ENCODE peak calls at places on chromosomes 5 and 9, in four cellular contexts. X, M, S and H are unnamed samples.

GRCh38 chr5:74424162-74424868 is 216.2 kb downstream of the ENC1 start:
- DNase-seq in X (no peak), M (no peak), S (no peak), H (no peak)

GRCh38 chr9:129595323-129595741 is 25.6 kb downstream of the C9orf50 start:
- DNase-seq in X (no peak), M (no peak), S (no peak), H (no peak)

GRCh38 chr5:111231053-111231586 is 6.9 kb downstream of the CAMK4 start:
- DNase-seq in X (no peak), M (no peak), S (no peak), H (no peak)

GRCh38 chr9:118990949-118991348 is 378.3 kb downstream of the BRINP1 start:
- DNase-seq in X (no peak), M (no peak), S (no peak), H (no peak)

GRCh38 chr9:111852291-111852690 is 44.3 kb upstream of the UGCG start:
- DNase-seq in X (no peak), M (no peak), S (no peak), H (no peak)

GRCh38 chr5:180135128-180135955 is 63.8 kb upstream of the RNF130 start:
- DNase-seq in X (peak), M (no peak), S (no peak), H (no peak)

GRCh38 chr5:14036514-14036913 is 92.0 kb upstream of the DNAH5 start:
- DNase-seq in X (no peak), M (no peak), S (no peak), H (no peak)

GRCh38 chr5:41414598-41414997 is 95.8 kb downstream of the PLCXD3 start:
- DNase-seq in X (no peak), M (peak), S (no peak), H (no peak)

GRCh38 chr5:105931782-105932489 is 1738.8 kb downstream of the EFNA5 start:
- DNase-seq in X (no peak), M (no peak), S (no peak), H (no peak)

GRCh38 chr5:175517824-175518450 is 39.6 kb downstream of the SFXN1 start:
- DNase-seq in X (no peak), M (no peak), S (no peak), H (peak)

GRCh38 chr5:139633295-139634027 is 14.7 kb upstream of the CXXC5 start:
- DNase-seq in X (no peak), M (peak), S (no peak), H (peak)

GRCh38 chr9:90991953-90992352 is 190.3 kb downstream of the SYK start:
- DNase-seq in X (no peak), M (no peak), S (no peak), H (no peak)

GRCh38 chr5:134227259-134227658 is 1.4 kb upstream of the PPP2CA start:
- DNase-seq in X (no peak), M (no peak), S (no peak), H (peak)

GRCh38 chr5:127634007-127634406 is 14.9 kb upstream of the CTXN3 start:
- DNase-seq in X (no peak), M (no peak), S (no peak), H (no peak)

GRCh38 chr5:106894964-106895363 is 775.8 kb downstream of the EFNA5 start:
- DNase-seq in X (no peak), M (no peak), S (no peak), H (no peak)

GRCh38 chr9:83623634-83623991 is 670 bp downstream of the IDNK start:
- DNase-seq in X (no peak), M (no peak), S (no peak), H (peak)

GRCh38 chr5:89350684-89351083 is 467.7 kb upstream of the MEF2C start:
- DNase-seq in X (no peak), M (no peak), S (no peak), H (no peak)

GRCh38 chr5:132215329-132215728 is 12.3 kb downstream of the P4HA2 start:
- DNase-seq in X (peak), M (peak), S (no peak), H (no peak)

GRCh38 chr9:134564431-134565170 is 77.0 kb upstream of the COL5A1 start:
- DNase-seq in X (peak), M (peak), S (no peak), H (no peak)

GRCh38 chr9:89739531-89740315 is 134.9 kb downstream of the GADD45G start:
- DNase-seq in X (no peak), M (no peak), S (no peak), H (no peak)

GRCh38 chr5:170552486-170553122 is 48.8 kb downstream of the KCNIP1 start:
- DNase-seq in X (no peak), M (peak), S (no peak), H (no peak)

GRCh38 chr9:104232781-104233341 is 138.8 kb downstream of the SMC2 start:
- DNase-seq in X (no peak), M (no peak), S (no peak), H (no peak)

GRCh38 chr9:119284587-119285337 is 84.5 kb downstream of the BRINP1 start:
- DNase-seq in X (no peak), M (no peak), S (no peak), H (no peak)

GRCh38 chr9:9112001-9112725 is 1312.6 kb upstream of the DMAC1 start:
- DNase-seq in X (no peak), M (no peak), S (no peak), H (no peak)

GRCh38 chr9:16071400-16071799 is 518.6 kb downstream of the CCDC171 start:
- DNase-seq in X (no peak), M (no peak), S (no peak), H (no peak)

GRCh38 chr9:93096131-93096802 is at the start of gene CARD19:
- DNase-seq in X (no peak), M (peak), S (no peak), H (peak)

GRCh38 chr9:116190997-116191396 is 37.4 kb downstream of the PAPPA start:
- DNase-seq in X (no peak), M (no peak), S (no peak), H (peak)

GRCh38 chr5:77006124-77006523 is 24.1 kb upstream of the AGGF1 start:
- DNase-seq in X (no peak), M (no peak), S (no peak), H (no peak)

GRCh38 chr9:110650261-110650660 is 18.3 kb upstream of the MUSK start:
- DNase-seq in X (no peak), M (no peak), S (no peak), H (no peak)

GRCh38 chr9:4936823-4937222 is 48.2 kb upstream of the JAK2 start:
- DNase-seq in X (no peak), M (no peak), S (no peak), H (no peak)

DNA sequence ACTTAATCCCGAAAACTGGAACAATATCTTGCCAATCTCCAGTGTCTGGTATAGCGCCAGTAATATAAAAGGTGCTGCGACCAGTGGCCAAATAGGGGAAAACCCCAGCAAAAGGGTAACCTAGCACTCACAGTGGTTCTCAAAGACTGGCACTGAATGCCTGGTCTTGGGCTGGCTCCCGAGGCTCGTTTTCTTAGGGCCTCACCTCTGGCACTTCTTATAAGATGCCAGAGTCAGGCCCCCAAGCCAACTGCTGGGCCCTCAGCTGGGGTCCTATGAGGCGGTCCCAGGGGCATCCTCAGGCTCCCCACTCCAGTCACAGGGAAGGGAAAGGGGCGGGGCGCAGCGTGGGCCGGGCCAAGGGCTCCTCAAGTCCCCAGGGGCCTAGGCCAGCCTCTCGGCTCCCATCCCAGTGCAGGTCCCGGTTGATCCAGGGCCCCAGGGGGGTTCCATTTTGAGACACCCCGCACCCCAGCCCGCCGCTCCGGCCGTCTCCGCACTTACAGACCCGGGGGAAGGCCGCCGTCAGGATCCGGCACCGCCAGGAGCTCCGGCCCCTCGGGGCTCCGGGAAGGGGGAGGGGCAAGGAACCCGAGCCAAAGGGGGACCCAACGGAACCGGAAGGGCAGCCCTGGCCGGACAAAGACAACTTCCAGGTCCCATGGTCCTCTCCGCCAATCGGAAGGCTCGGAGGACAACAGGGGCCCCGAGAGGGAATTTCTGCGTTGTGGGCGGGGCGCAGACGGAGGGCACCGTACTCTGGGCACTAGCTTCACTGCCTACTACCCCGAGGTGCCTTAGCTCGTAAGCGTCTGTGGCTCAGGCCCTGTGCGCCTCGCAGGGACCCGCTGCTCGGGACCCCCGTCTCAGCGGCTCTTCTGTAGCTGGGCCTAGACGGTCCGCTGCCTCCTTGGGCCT is at the start of gene ZBTB26:
- DNase-seq in X (peak), M (peak), S (peak), H (peak)
- TF ChIP-seq POLR2A in X (no peak), M (peak), S (peak), H (peak)

DNA sequence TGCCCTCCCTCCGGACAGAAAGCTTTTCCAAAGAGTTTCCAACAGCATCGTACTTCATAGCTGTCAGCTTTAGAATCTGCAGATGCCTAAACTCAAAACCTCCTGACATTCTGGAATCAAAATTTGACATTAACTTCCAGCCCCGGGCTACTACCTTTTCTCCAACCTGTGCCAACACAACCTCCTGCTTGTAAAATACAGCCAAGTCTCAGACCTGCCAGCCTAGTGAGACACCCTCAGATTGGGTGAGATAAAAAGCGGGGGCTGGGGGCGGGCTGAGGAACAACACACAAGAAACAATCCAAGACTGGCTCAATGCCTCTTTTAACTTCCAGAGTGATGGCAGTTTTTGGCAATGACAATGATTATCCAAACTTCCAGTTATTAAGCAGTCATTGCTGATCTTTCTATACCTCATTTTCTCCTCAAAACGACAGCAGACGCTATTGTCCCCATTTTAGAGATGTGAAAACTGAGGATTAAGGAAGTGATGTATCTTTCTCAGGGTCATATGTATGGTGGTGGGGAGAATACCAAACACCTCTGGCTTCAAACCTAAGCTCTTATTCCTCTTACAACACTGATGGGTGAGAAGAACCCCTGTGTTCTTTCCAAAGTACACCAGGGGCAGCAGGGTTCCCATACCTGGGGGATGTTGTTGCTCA is 1.2 kb downstream of the TNC start:
- DNase-seq in X (no peak), M (no peak), S (no peak), H (no peak)
- TF ChIP-seq POLR2A in X (no peak), M (no peak), S (no peak), H (no peak)

GRCh38 chr5:177301503-177302165 is 1.9 kb downstream of the RAB24 start:
- DNase-seq in X (no peak), M (peak), S (no peak), H (no peak)

GRCh38 chr5:177300236-177300880 is 3.2 kb downstream of the RAB24 start:
- DNase-seq in X (no peak), M (peak), S (no peak), H (peak)

GRCh38 chr5:177302354-177303110 is 987 bp downstream of the RAB24 start:
- DNase-seq in X (no peak), M (no peak), S (no peak), H (peak)

GRCh38 chr5:177299711-177300110 is 3.8 kb downstream of the RAB24 start:
- DNase-seq in X (no peak), M (no peak), S (no peak), H (no peak)

DNA sequence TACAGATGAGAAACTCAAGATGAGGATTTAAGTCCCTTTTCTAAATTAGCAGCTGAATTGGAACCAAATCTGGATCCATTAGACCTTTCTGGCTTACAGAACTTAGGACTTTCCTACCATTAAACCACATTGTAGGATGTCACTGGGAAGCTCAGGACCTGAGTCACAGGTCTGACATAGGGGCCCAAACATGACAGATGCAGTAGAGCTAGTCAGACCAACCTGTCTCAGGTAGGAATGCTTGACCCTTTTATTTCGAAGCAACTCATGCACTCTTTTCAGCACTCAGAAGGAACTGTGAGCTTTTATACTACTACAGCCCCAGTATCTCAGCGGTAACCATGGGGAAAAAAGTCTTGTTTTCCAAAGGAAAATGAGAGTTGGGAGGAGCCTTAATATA is 2.5 kb downstream of the RAB24 start:
- DNase-seq in X (no peak), M (no peak), S (no peak), H (no peak)
- TF ChIP-seq POLR2A in X (no peak), M (no peak), S (no peak), H (no peak)

GRCh38 chr5:138468966-138469539 is 3.8 kb downstream of the EGR1 start:
- DNase-seq in X (no peak), M (no peak), S (no peak), H (no peak)

GRCh38 chr5:138466900-138467710 is 1.8 kb downstream of the EGR1 start:
- DNase-seq in X (no peak), M (peak), S (no peak), H (peak)

GRCh38 chr5:138466058-138466899 is 1.0 kb downstream of the EGR1 start:
- DNase-seq in X (no peak), M (peak), S (no peak), H (peak)

GRCh38 chr5:138468133-138468965 is 3.1 kb downstream of the EGR1 start:
- DNase-seq in X (no peak), M (no peak), S (no peak), H (no peak)

DNA sequence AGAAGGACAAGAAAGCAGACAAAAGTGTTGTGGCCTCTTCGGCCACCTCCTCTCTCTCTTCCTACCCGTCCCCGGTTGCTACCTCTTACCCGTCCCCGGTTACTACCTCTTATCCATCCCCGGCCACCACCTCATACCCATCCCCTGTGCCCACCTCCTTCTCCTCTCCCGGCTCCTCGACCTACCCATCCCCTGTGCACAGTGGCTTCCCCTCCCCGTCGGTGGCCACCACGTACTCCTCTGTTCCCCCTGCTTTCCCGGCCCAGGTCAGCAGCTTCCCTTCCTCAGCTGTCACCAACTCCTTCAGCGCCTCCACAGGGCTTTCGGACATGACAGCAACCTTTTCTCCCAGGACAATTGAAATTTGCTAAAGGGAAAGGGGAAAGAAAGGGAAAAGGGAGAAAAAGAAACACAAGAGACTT is 2.4 kb downstream of the EGR1 start:
- DNase-seq in X (no peak), M (peak), S (no peak), H (no peak)
- TF ChIP-seq POLR2A in X (no peak), M (peak), S (no peak), H (no peak)

GRCh38 chr9:121393318-121393717 is 23.3 kb upstream of the STOM start:
- DNase-seq in X (no peak), M (no peak), S (no peak), H (no peak)
- TF ChIP-seq POLR2A in X (no peak), M (no peak), S (no peak), H (no peak)